ENCODE peak calls at places on chromosomes 16 and 17, in seven cellular contexts. G is Caco-2, E is fibroblast of the aortic adventitia, Y is ascending aorta, Q is choroid plexus epithelial cell, H is ovary, O is psoas muscle. P is an unnamed sample.

GRCh38 chr16:75045424-75045823 is 46.6 kb downstream of the ZNRF1 start:
- DNase-seq in G (no peak), E (no peak), Y (no peak), Q (no peak), H (no peak), O (no peak), P (no peak)

GRCh38 chr16:1197237-1197866 is 27.7 kb downstream of the TPSG1 start:
- DNase-seq in G (no peak), E (no peak), Y (no peak), Q (no peak), H (no peak), O (no peak), P (no peak)

GRCh38 chr17:21330436-21331160 is 45.6 kb upstream of the KCNJ12 start:
- DNase-seq in G (no peak), E (no peak), Y (no peak), Q (no peak), H (no peak), O (peak), P (no peak)

GRCh38 chr16:67857547-67858233 is 10.2 kb upstream of the CENPT start:
- DNase-seq in G (peak), E (peak), Y (peak), Q (peak), H (no peak), O (peak), P (peak)

GRCh38 chr16:57297856-57298255 is 13.4 kb upstream of the PLLP start:
- DNase-seq in G (no peak), E (no peak), Y (peak), Q (no peak), H (no peak), O (no peak), P (no peak)

GRCh38 chr16:30602595-30603277 is 7.5 kb downstream of the ZNF689 start:
- DNase-seq in G (no peak), E (peak), Y (no peak), Q (peak), H (no peak), O (no peak), P (peak)

GRCh38 chr17:75124041-75124818 is 7.3 kb downstream of the NT5C start:
- DNase-seq in G (peak), E (peak), Y (no peak), Q (peak), H (no peak), O (peak), P (peak)

GRCh38 chr17:17549732-17550366 is 41.7 kb downstream of the PEMT start:
- DNase-seq in G (no peak), E (no peak), Y (no peak), Q (no peak), H (no peak), O (no peak), P (no peak)

GRCh38 chr17:73549841-73550430 is 94.3 kb downstream of the SDK2 start:
- DNase-seq in G (no peak), E (no peak), Y (no peak), Q (peak), H (no peak), O (no peak), P (no peak)

GRCh38 chr16:68040506-68041288 is 17.6 kb downstream of the DUS2 start:
- DNase-seq in G (peak), E (peak), Y (peak), Q (peak), H (peak), O (peak), P (peak)

GRCh38 chr16:2925951-2926659 is 14.4 kb downstream of the FLYWCH1 start:
- DNase-seq in G (no peak), E (no peak), Y (no peak), Q (no peak), H (no peak), O (no peak), P (no peak)

GRCh38 chr16:17261197-17261858 is 209.4 kb downstream of the XYLT1 start:
- DNase-seq in G (no peak), E (no peak), Y (no peak), Q (no peak), H (no peak), O (no peak), P (no peak)

GRCh38 chr16:89060207-89060794 is 33.4 kb upstream of the ACSF3 start:
- DNase-seq in G (no peak), E (no peak), Y (no peak), Q (no peak), H (no peak), O (no peak), P (no peak)

GRCh38 chr16:11681526-11681925 is 13.3 kb downstream of the SNN start:
- DNase-seq in G (no peak), E (no peak), Y (no peak), Q (no peak), H (no peak), O (peak), P (no peak)

GRCh38 chr16:77618951-77619350 is 103.4 kb upstream of the NUDT7 start:
- DNase-seq in G (no peak), E (no peak), Y (no peak), Q (no peak), H (no peak), O (no peak), P (no peak)

GRCh38 chr17:8889458-8890210 is 22.2 kb upstream of the PIK3R6 start:
- DNase-seq in G (no peak), E (no peak), Y (no peak), Q (no peak), H (no peak), O (no peak), P (no peak)

GRCh38 chr16:67141391-67141790 is 9.4 kb downstream of the B3GNT9 start:
- DNase-seq in G (no peak), E (no peak), Y (no peak), Q (no peak), H (no peak), O (peak), P (no peak)

GRCh38 chr17:44176257-44176656 is 5.8 kb downstream of the ASB16 start:
- DNase-seq in G (no peak), E (no peak), Y (no peak), Q (no peak), H (no peak), O (peak), P (no peak)

GRCh38 chr17:2837147-2837561 is 40.9 kb downstream of the RAP1GAP2 start:
- DNase-seq in G (no peak), E (no peak), Y (no peak), Q (no peak), H (no peak), O (no peak), P (no peak)

GRCh38 chr17:33499025-33499424 is 205.9 kb upstream of the ASIC2 start:
- DNase-seq in G (no peak), E (no peak), Y (no peak), Q (no peak), H (no peak), O (no peak), P (no peak)

GRCh38 chr17:39739020-39739884 is 1.5 kb downstream of the GRB7 start:
- DNase-seq in G (peak), E (no peak), Y (no peak), Q (no peak), H (no peak), O (peak), P (no peak)

GRCh38 chr17:38674749-38675615 is at the start of gene EPOP:
- DNase-seq in G (peak), E (peak), Y (peak), Q (peak), H (peak), O (peak), P (peak)

GRCh38 chr17:38673714-38674012 is 1.1 kb downstream of the EPOP start:
- DNase-seq in G (no peak), E (no peak), Y (no peak), Q (no peak), H (peak), O (no peak), P (no peak)

GRCh38 chr17:38672788-38673713 is 1.7 kb downstream of the EPOP start:
- DNase-seq in G (no peak), E (no peak), Y (no peak), Q (no peak), H (no peak), O (no peak), P (no peak)

GRCh38 chr17:38671939-38672720 is 2.6 kb downstream of the EPOP start:
- DNase-seq in G (no peak), E (no peak), Y (no peak), Q (no peak), H (no peak), O (no peak), P (no peak)

DNA sequence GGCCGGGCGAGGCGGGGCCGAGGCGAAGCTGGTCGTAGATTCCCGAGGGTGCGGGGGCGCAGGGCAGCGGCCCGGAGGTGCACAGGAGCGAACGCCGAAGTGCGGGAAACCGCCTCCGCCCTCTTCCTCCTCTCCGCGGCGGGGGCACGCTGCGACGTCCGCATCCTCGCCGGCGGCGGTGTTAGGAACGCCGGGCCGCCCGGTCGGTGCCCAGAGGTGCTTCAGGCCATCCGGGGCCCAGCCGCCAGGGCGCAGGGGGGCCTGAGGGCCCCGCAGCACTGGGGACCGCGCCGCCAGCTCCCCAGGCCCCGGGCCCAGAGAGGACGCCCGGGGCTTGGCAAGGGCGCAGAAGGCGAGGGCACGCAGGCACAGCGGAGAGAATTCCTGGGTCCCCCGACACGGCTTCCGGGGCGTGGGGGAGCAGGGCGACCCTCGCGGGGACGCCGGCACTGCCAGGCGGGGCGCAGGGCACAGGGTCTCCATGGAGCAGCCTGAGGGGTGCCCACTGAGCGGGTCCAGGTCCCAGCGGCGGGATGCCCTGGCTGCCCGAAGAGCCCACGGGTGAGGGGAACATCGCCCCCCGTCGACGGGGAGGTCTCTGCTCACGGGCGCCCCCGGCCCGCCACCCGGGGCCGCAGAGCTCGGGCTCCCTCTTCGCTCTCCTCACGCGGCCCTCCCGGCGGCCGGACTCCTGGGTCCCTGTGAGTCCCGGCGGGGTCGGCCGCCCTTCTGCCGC is 576 bp downstream of the EPOP start:
- DNase-seq in G (no peak), E (no peak), Y (no peak), Q (no peak), H (no peak), O (peak), P (no peak)
- TF ChIP-seq CTCF in G (peak), E (no peak), Y (no peak), Q (no peak), H (no peak), O (no peak), P (no peak)

DNA sequence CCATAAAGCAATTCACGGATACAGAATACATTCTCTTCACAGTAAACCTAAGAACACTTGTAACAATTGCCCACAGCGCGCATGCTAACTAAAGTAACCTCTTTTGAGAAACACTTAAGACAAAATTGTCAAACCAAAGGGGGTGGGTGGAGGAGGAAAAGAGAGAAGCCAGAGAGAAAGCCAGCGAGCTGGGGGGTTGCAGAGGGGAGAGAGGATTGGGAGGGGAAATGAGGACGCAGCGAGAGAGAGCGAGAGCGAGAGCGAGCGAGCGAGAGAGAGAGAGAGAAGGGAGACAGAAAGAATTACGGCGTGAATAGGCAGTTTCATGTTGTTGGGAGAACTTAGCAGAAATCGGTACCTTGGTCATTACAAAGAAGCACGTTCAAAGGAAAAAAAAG is 1.6 kb upstream of the HOXB7 start:
- DNase-seq in G (no peak), E (no peak), Y (no peak), Q (no peak), H (no peak), O (no peak), P (no peak)
- H3K4me3 ChIP-seq in G (peak), E (no peak), Y (peak), Q (no peak), H (peak), O (peak), P (no peak)

GRCh38 chr16:14001521-14001920 is 69.6 kb upstream of the MRTFB start:
- DNase-seq in G (no peak), E (no peak), Y (peak), Q (no peak), H (no peak), O (no peak), P (no peak)

GRCh38 chr16:14004031-14004718 is 66.9 kb upstream of the MRTFB start:
- DNase-seq in G (no peak), E (no peak), Y (peak), Q (no peak), H (peak), O (peak), P (no peak)

GRCh38 chr16:14002416-14002815 is 68.7 kb upstream of the MRTFB start:
- DNase-seq in G (no peak), E (no peak), Y (no peak), Q (peak), H (no peak), O (no peak), P (no peak)

GRCh38 chr16:14004719-14005315 is 66.3 kb upstream of the MRTFB start:
- DNase-seq in G (no peak), E (no peak), Y (peak), Q (no peak), H (no peak), O (peak), P (no peak)

GRCh38 chr16:14003119-14003570 is 68.0 kb upstream of the MRTFB start:
- DNase-seq in G (peak), E (peak), Y (peak), Q (peak), H (peak), O (peak), P (peak)
- TF ChIP-seq CTCF in G (no peak), E (peak), Y (no peak), Q (peak), H (no peak), O (no peak), P (peak)

DNA sequence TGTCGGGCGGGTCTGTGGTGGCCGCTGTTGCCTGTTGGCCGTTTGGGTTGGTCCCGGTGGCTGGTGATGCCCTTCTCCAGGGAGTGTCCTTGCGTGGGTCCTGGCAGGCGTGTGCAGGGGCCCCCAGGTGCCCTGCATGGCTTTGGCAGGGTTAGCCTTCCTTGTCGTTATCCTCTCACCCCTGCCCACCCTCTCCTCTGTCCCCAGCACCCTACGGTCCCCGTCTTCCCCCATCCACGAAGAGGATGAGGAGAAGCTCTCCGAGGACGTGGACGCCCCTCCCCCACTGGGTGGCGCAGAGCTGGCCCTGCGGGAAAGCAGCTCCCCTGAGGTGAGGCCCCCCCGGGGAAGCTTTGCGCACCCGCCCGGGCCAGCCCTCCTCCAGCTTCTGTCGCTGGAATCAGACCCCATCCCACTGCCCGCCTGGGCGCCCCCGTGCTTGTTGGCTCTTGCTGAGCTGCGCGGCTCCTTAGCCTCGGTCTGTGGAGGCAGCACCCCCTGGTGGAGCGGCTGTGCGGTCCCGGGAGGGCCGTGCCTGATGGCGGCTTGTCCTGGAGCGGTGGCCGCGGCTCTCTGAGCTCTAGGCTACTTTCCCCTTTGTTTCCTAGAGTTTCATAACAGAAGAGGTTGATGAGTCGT is 10.6 kb upstream of the NUDT16L1 start:
- DNase-seq in G (no peak), E (no peak), Y (no peak), Q (peak), H (peak), O (peak), P (peak)
- H3K4me3 ChIP-seq in G (no peak), E (no peak), Y (no peak), Q (no peak), H (no peak), O (no peak), P (no peak)

DNA sequence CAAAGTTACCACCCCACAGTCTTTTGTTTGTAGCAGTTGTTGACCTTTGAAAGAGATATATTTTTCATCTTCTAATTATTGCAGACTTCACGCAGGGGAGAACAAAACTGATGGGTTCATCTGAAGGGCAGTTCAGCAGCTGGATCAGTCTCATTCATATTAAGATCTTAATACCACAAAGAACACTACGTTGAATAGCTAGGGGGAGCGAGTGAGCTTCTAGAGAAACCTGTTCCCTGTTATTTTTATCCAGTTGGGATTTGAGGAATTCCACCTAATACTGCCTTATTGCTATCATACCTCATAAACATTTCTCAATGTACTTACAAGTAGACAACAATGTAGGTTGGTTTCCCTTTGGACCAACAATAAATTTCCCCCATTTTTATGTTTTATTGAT is 306.1 kb upstream of the KIF2B start:
- DNase-seq in G (no peak), E (peak), Y (no peak), Q (no peak), H (no peak), O (no peak), P (peak)
- TF ChIP-seq CTCF in G (peak), E (peak), Y (no peak), Q (no peak), H (no peak), O (no peak), P (peak)

GRCh38 chr16:49453983-49454382 is 80.4 kb downstream of the C16orf78 start:
- DNase-seq in G (peak), E (no peak), Y (peak), Q (no peak), H (no peak), O (no peak), P (no peak)
- H3K4me3 ChIP-seq in G (no peak), E (no peak), Y (no peak), Q (no peak), H (no peak), O (no peak), P (no peak)

GRCh38 chr17:41810659-41811548 is 845 bp downstream of the P3H4 start:
- DNase-seq in G (no peak), E (no peak), Y (no peak), Q (no peak), H (peak), O (no peak), P (no peak)
- TF ChIP-seq CTCF in G (no peak), E (no peak), Y (no peak), Q (no peak), H (no peak), O (no peak), P (no peak)

GRCh38 chr16:85945424-85945751 is 46.4 kb downstream of the IRF8 start:
- DNase-seq in G (no peak), E (no peak), Y (no peak), Q (no peak), H (no peak), O (no peak), P (no peak)

GRCh38 chr16:85943702-85944101 is 44.7 kb downstream of the IRF8 start:
- DNase-seq in G (no peak), E (no peak), Y (no peak), Q (no peak), H (no peak), O (no peak), P (no peak)

GRCh38 chr16:85941863-85942644 is 43.1 kb downstream of the IRF8 start:
- DNase-seq in G (no peak), E (no peak), Y (no peak), Q (no peak), H (no peak), O (no peak), P (no peak)

GRCh38 chr16:85946680-85947510 is 47.9 kb downstream of the IRF8 start:
- DNase-seq in G (no peak), E (no peak), Y (no peak), Q (no peak), H (no peak), O (no peak), P (no peak)

DNA sequence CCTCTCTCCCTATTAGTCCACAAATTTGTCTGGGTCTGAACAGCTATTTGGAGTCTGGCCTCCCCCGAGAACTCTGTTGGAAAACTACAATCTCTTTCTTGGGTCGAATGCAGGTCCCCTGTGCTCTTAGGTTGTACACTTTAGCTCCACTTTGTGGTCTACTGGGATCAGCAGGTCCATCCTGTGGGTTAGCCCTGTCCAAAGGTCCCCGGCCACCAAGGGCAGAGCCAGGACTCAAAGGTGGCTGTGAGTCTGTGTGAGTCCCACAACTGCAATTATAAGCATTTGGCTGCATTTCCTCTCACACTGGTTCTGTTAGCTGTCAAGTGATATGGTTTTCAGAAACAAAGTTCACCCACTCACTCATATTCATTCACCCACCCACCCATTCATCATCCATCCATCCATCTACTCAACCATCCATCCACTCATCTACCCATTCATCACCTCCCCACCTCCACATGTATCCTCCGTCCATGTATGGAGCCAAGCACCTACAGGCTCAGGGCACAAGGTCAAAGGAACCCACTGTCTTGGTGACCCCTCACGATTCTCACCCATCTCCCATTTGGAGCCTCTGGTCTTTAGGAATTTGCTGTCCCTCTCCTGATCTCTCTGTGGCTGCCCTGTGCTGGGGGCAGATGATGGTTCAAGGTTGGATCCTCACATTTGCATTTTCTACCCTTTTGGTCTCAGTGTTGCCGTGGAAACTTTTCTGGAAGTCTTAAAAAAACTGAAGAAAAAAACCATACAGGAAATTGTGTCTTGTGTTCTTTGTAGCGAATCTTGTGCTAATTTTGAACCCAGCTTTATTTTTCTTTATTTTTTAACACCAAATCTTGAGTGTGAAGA is 45.8 kb downstream of the IRF8 start:
- DNase-seq in G (no peak), E (no peak), Y (no peak), Q (no peak), H (no peak), O (no peak), P (no peak)
- H3K4me3 ChIP-seq in G (no peak), E (no peak), Y (no peak), Q (no peak), H (no peak), O (no peak), P (no peak)

P was measured in fibroblast of pulmonary artery.